ENCODE peak calls at places on chromosomes 6 and 20, in nine cellular contexts. Y is lower lobe of right lung; N is mucosa of descending colon; E is CD8-positive, alpha-beta memory T cell; O is PC-9; V is PC-3; R is effector memory CD4-positive, alpha-beta T cell; Z is K562; L is colonic mucosa. X is an unnamed sample.

GRCh38 chr20:32510120-32510600 is 75.0 kb downstream of the NOL4L start:
- DNase-seq in Y (no peak), N (no peak), E (no peak), O (no peak), V (no peak), R (no peak), Z (no peak), L (no peak), X (no peak)

GRCh38 chr6:106141441-106142237 is 55.5 kb downstream of the PRDM1 start:
- DNase-seq in Y (no peak), N (no peak), E (peak; percentile 27), O (no peak), V (peak; percentile 41), R (no peak), Z (no peak), L (no peak), X (no peak)

GRCh38 chr6:129186988-129187387 is 304.1 kb downstream of the LAMA2 start:
- DNase-seq in Y (no peak), N (no peak), E (no peak), O (peak; percentile 6), V (peak; percentile 87), R (no peak), Z (no peak), L (no peak), X (no peak)

GRCh38 chr6:143705564-143705963 is 27.8 kb downstream of the PHACTR2 start:
- DNase-seq in Y (no peak), N (no peak), E (no peak), O (no peak), V (no peak), R (no peak), Z (no peak), L (no peak), X (no peak)

GRCh38 chr6:129353067-129353466 is 356.9 kb downstream of the ARHGAP18 start:
- DNase-seq in Y (no peak), N (peak; percentile 25), E (no peak), O (peak; percentile 18), V (peak; percentile 13), R (no peak), Z (no peak), L (no peak), X (peak; percentile 32)

GRCh38 chr6:161044335-161044734 is 52.8 kb downstream of the MAP3K4 start:
- DNase-seq in Y (no peak), N (no peak), E (no peak), O (no peak), V (peak; percentile 21), R (no peak), Z (no peak), L (no peak), X (no peak)

GRCh38 chr6:136158398-136158797 is 91.7 kb downstream of the MTFR2 start:
- DNase-seq in Y (peak; percentile 48), N (no peak), E (no peak), O (no peak), V (no peak), R (no peak), Z (no peak), L (no peak), X (peak; percentile 73)

GRCh38 chr6:113211185-113211584 is 646.0 kb upstream of the MARCKS start:
- DNase-seq in Y (no peak), N (no peak), E (no peak), O (no peak), V (no peak), R (no peak), Z (no peak), L (no peak), X (no peak)

GRCh38 chr6:96234476-96234875 is 218.7 kb downstream of the FUT9 start:
- DNase-seq in Y (no peak), N (no peak), E (no peak), O (no peak), V (no peak), R (no peak), Z (no peak), L (no peak), X (no peak)

GRCh38 chr6:97473979-97474378 is 191.0 kb upstream of the MMS22L start:
- DNase-seq in Y (no peak), N (no peak), E (no peak), O (no peak), V (no peak), R (no peak), Z (no peak), L (no peak), X (no peak)

GRCh38 chr6:47413752-47414516 is 63.7 kb upstream of the CD2AP start:
- DNase-seq in Y (no peak), N (peak; percentile 45), E (peak; percentile 53), O (peak; percentile 28), V (peak; percentile 77), R (peak; percentile 33), Z (peak; percentile 70), L (peak; percentile 63), X (peak; percentile 34)

GRCh38 chr6:32954212-32954745 is 1.4 kb upstream of the HLA-DMA start:
- DNase-seq in Y (no peak), N (no peak), E (no peak), O (no peak), V (no peak), R (no peak), Z (no peak), L (no peak), X (no peak)

DNA sequence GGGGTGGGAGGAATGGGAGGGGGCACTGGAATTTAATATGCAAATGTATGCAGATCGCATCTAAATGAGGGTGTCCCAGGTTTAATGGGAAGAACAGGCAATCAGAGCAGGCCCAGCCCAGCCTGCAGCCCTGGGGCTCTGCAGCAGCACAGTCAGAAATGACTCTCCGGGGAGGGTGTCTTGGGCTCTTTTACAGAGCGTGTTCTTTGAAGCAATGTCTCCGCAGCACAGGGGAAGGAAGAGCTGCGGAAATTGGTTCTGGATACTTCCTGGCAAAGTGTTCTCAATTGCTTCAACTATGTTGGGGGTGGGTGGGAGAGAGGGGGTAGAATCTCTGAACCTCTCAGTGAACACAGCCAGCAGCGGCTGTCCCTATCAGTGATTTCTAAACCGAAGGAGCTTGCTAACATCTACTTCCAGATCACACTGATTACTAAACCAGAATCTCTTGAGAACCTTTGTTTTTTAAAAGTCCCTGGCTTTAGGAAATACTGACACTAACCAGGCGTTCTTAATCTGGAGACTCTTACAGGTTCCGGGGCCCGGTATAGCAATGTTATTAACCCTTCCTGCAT is 8.1 kb upstream of the MMP9 start:
- DNase-seq in Y (peak; percentile 20), N (no peak), E (no peak), O (no peak), V (no peak), R (no peak), Z (no peak), L (no peak), X (no peak)
- H3K4me1 ChIP-seq in Y (peaks cover 12% of the 10 kb centered on the region), N (no peaks in the 10 kb centered on the region), E (peaks cover 69% of the 10 kb centered on the region), O (peaks cover 37% of the 10 kb centered on the region), V (peaks cover 19% of the 10 kb centered on the region), R (peaks cover 61% of the 10 kb centered on the region), Z (no peaks in the 10 kb centered on the region), L (no peaks in the 10 kb centered on the region), X (no peaks in the 10 kb centered on the region)

GRCh38 chr20:1328680-1329330 is at the start of gene SDCBP2:
- DNase-seq in Y (peak; percentile 72), N (peak; percentile 92), E (no peak), O (peak; percentile 92), V (peak; percentile 95), R (no peak), Z (no peak), L (peak; percentile 94), X (peak; percentile 2)

GRCh38 chr20:1326031-1326930 is 2.7 kb downstream of the SDCBP2 start:
- DNase-seq in Y (no peak), N (no peak), E (no peak), O (no peak), V (no peak), R (no peak), Z (no peak), L (peak; percentile 16), X (peak; percentile 41)

GRCh38 chr20:1327827-1328679 is 886 bp downstream of the SDCBP2 start:
- DNase-seq in Y (no peak), N (peak; percentile 54), E (no peak), O (no peak), V (no peak), R (no peak), Z (no peak), L (peak; percentile 56), X (no peak)

GRCh38 chr20:1325173-1326030 is 3.5 kb downstream of the SDCBP2 start:
- DNase-seq in Y (peak; percentile 98), N (peak; percentile 97), E (peak; percentile 98), O (peak; percentile 96), V (peak; percentile 98), R (peak; percentile 98), Z (peak; percentile 94), L (peak; percentile 98), X (peak; percentile 98)

GRCh38 chr20:1327241-1327653 is 1.7 kb downstream of the SDCBP2 start:
- DNase-seq in Y (peak; percentile 84), N (peak; percentile 49), E (no peak), O (no peak), V (peak; percentile 57), R (no peak), Z (no peak), L (peak; percentile 61), X (peak; percentile 30)
- H3K4me1 ChIP-seq in Y (peaks cover 68% of the 10 kb centered on the region), N (peaks cover 41% of the 10 kb centered on the region), E (peaks cover 41% of the 10 kb centered on the region), O (peaks cover 53% of the 10 kb centered on the region), V (peaks cover 74% of the 10 kb centered on the region), R (peaks cover 28% of the 10 kb centered on the region), Z (peaks cover 36% of the 10 kb centered on the region), L (peaks cover 6% of the 10 kb centered on the region), X (peaks cover 92% of the 10 kb centered on the region)

GRCh38 chr20:10554285-10554684 is 119.2 kb downstream of the SLX4IP start:
- DNase-seq in Y (no peak), N (no peak), E (no peak), O (no peak), V (no peak), R (no peak), Z (no peak), L (no peak), X (no peak)

GRCh38 chr20:10555865-10556308 is 117.9 kb downstream of the JAG1 start:
- DNase-seq in Y (no peak), N (no peak), E (no peak), O (peak; percentile 25), V (peak; percentile 89), R (no peak), Z (no peak), L (no peak), X (no peak)

GRCh38 chr20:10553326-10553984 is 118.3 kb downstream of the SLX4IP start:
- DNase-seq in Y (peak; percentile 68), N (peak; percentile 86), E (no peak), O (peak; percentile 60), V (peak; percentile 91), R (no peak), Z (peak; percentile 26), L (peak; percentile 70), X (peak; percentile 77)

GRCh38 chr20:10556519-10557083 is 117.2 kb downstream of the JAG1 start:
- DNase-seq in Y (no peak), N (no peak), E (no peak), O (no peak), V (no peak), R (no peak), Z (no peak), L (no peak), X (no peak)

GRCh38 chr20:10555393-10555792 is 118.4 kb downstream of the JAG1 start:
- DNase-seq in Y (no peak), N (no peak), E (no peak), O (no peak), V (no peak), R (no peak), Z (no peak), L (no peak), X (no peak)
- H3K4me1 ChIP-seq in Y (peaks cover 16% of the 10 kb centered on the region), N (no peaks in the 10 kb centered on the region), E (peaks cover 2% of the 10 kb centered on the region), O (peaks cover 48% of the 10 kb centered on the region), V (peaks cover 69% of the 10 kb centered on the region), R (no peaks in the 10 kb centered on the region), Z (no peaks in the 10 kb centered on the region), L (no peaks in the 10 kb centered on the region), X (peaks cover 29% of the 10 kb centered on the region)

DNA sequence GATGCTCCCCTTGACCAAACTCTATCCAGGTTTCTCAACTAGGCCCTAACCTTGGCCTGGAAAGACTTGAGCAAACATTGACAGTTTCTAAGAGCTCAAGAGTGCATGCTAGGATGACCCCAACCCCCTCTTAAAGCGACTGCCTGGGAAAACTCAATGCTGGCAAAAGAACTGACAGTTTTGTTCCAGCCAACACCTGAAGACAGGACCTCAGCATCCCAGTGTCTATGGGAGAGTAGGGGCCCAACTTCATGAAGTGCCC is 119.9 kb downstream of the ZMYND8 start:
- DNase-seq in Y (no peak), N (no peak), E (no peak), O (no peak), V (no peak), R (no peak), Z (no peak), L (no peak), X (no peak)
- H3K4me1 ChIP-seq in Y (no peaks in the 10 kb centered on the region), N (no peaks in the 10 kb centered on the region), E (no peaks in the 10 kb centered on the region), O (no peaks in the 10 kb centered on the region), V (no peaks in the 10 kb centered on the region), R (no peaks in the 10 kb centered on the region), Z (no peaks in the 10 kb centered on the region), L (no peaks in the 10 kb centered on the region), X (no peaks in the 10 kb centered on the region)